ENCODE peak calls at places on chromosomes 6 and 20, in eight cellular contexts. One of them, this sample, is unnamed.

GRCh38 chr6:34104186-34104585 is 41.7 kb downstream of the GRM4 start:
- DNase-seq in lower lobe of right lung: no peak
- DNase-seq in IMR-90: no peak
- DNase-seq in breast epithelium: no peak
- DNase-seq in body of pancreas: no peak
- DNase-seq in AG10803: no peak
- DNase-seq in fibroblast of pulmonary artery: no peak
- DNase-seq in neural progenitor cell: no peak
- DNase-seq in this sample: no peak

GRCh38 chr20:4147319-4147718 is 132.0 kb upstream of the RNF24 start:
- DNase-seq in body of pancreas: no peak
- DNase-seq in lower lobe of right lung: no peak
- DNase-seq in AG10803: no peak
- DNase-seq in neural progenitor cell: no peak
- DNase-seq in fibroblast of pulmonary artery: no peak
- DNase-seq in IMR-90: no peak
- DNase-seq in breast epithelium: no peak
- DNase-seq in this sample: no peak

GRCh38 chr6:46990031-46990644 is 52.0 kb downstream of the ADGRF1 start:
- DNase-seq in IMR-90: no peak
- DNase-seq in AG10803: no peak
- DNase-seq in breast epithelium: no peak
- DNase-seq in neural progenitor cell: no peak
- DNase-seq in fibroblast of pulmonary artery: peak
- DNase-seq in body of pancreas: no peak
- DNase-seq in lower lobe of right lung: no peak
- DNase-seq in this sample: peak

GRCh38 chr20:10718671-10719070 is 44.9 kb upstream of the JAG1 start:
- DNase-seq in breast epithelium: no peak
- DNase-seq in lower lobe of right lung: no peak
- DNase-seq in fibroblast of pulmonary artery: no peak
- DNase-seq in AG10803: no peak
- DNase-seq in neural progenitor cell: no peak
- DNase-seq in IMR-90: no peak
- DNase-seq in body of pancreas: no peak
- DNase-seq in this sample: no peak

GRCh38 chr6:110233769-110234374 is 53.6 kb downstream of the CDC40 start:
- DNase-seq in IMR-90: peak
- DNase-seq in AG10803: peak
- DNase-seq in fibroblast of pulmonary artery: peak
- DNase-seq in breast epithelium: no peak
- DNase-seq in neural progenitor cell: no peak
- DNase-seq in body of pancreas: no peak
- DNase-seq in lower lobe of right lung: no peak
- DNase-seq in this sample: no peak

GRCh38 chr6:100415780-100416179 is 48.9 kb downstream of the SIM1 start:
- DNase-seq in neural progenitor cell: peak
- DNase-seq in AG10803: no peak
- DNase-seq in breast epithelium: no peak
- DNase-seq in IMR-90: no peak
- DNase-seq in body of pancreas: no peak
- DNase-seq in fibroblast of pulmonary artery: no peak
- DNase-seq in lower lobe of right lung: no peak
- DNase-seq in this sample: no peak

GRCh38 chr20:62149532-62150235 is 6.1 kb downstream of the SS18L1 start:
- DNase-seq in lower lobe of right lung: no peak
- DNase-seq in body of pancreas: no peak
- DNase-seq in fibroblast of pulmonary artery: peak
- DNase-seq in breast epithelium: peak
- DNase-seq in IMR-90: peak
- DNase-seq in AG10803: peak
- DNase-seq in neural progenitor cell: peak
- DNase-seq in this sample: no peak

GRCh38 chr6:132893772-132894490 is 79.6 kb downstream of the RPS12 start:
- DNase-seq in lower lobe of right lung: no peak
- DNase-seq in AG10803: no peak
- DNase-seq in IMR-90: peak
- DNase-seq in fibroblast of pulmonary artery: no peak
- DNase-seq in body of pancreas: no peak
- DNase-seq in breast epithelium: no peak
- DNase-seq in neural progenitor cell: no peak
- DNase-seq in this sample: no peak

GRCh38 chr20:58271596-58272460 is 37.7 kb upstream of the RAB22A start:
- DNase-seq in lower lobe of right lung: no peak
- DNase-seq in AG10803: no peak
- DNase-seq in body of pancreas: no peak
- DNase-seq in neural progenitor cell: no peak
- DNase-seq in breast epithelium: no peak
- DNase-seq in IMR-90: peak
- DNase-seq in fibroblast of pulmonary artery: no peak
- DNase-seq in this sample: no peak

GRCh38 chr6:167485186-167485978 is 160.5 kb downstream of the TTLL2 start:
- DNase-seq in IMR-90: no peak
- DNase-seq in breast epithelium: no peak
- DNase-seq in lower lobe of right lung: no peak
- DNase-seq in AG10803: no peak
- DNase-seq in body of pancreas: no peak
- DNase-seq in fibroblast of pulmonary artery: peak
- DNase-seq in neural progenitor cell: no peak
- DNase-seq in this sample: no peak

GRCh38 chr6:28659250-28659566 is 133.5 kb downstream of the GPX5 start:
- DNase-seq in IMR-90: no peak
- DNase-seq in lower lobe of right lung: no peak
- DNase-seq in AG10803: no peak
- DNase-seq in breast epithelium: no peak
- DNase-seq in body of pancreas: no peak
- DNase-seq in fibroblast of pulmonary artery: no peak
- DNase-seq in neural progenitor cell: no peak
- DNase-seq in this sample: no peak

GRCh38 chr6:130927305-130927704 is 100.1 kb downstream of the SMLR1 start:
- DNase-seq in lower lobe of right lung: no peak
- DNase-seq in breast epithelium: no peak
- DNase-seq in body of pancreas: no peak
- DNase-seq in IMR-90: no peak
- DNase-seq in AG10803: no peak
- DNase-seq in fibroblast of pulmonary artery: no peak
- DNase-seq in neural progenitor cell: peak
- DNase-seq in this sample: no peak

GRCh38 chr6:81237226-81237625 is 515.3 kb downstream of the TENT5A start:
- DNase-seq in fibroblast of pulmonary artery: no peak
- DNase-seq in lower lobe of right lung: no peak
- DNase-seq in AG10803: no peak
- DNase-seq in neural progenitor cell: no peak
- DNase-seq in IMR-90: no peak
- DNase-seq in body of pancreas: no peak
- DNase-seq in breast epithelium: no peak
- DNase-seq in this sample: no peak

GRCh38 chr20:48294196-48294595 is 508.9 kb upstream of the SULF2 start:
- DNase-seq in neural progenitor cell: no peak
- DNase-seq in breast epithelium: no peak
- DNase-seq in body of pancreas: no peak
- DNase-seq in lower lobe of right lung: no peak
- DNase-seq in fibroblast of pulmonary artery: peak
- DNase-seq in AG10803: peak
- DNase-seq in IMR-90: peak
- DNase-seq in this sample: no peak

GRCh38 chr20:5100684-5101347 is 18.9 kb downstream of the PCNA start:
- DNase-seq in fibroblast of pulmonary artery: peak
- DNase-seq in body of pancreas: peak
- DNase-seq in lower lobe of right lung: peak
- DNase-seq in IMR-90: peak
- DNase-seq in neural progenitor cell: peak
- DNase-seq in AG10803: peak
- DNase-seq in breast epithelium: peak
- DNase-seq in this sample: peak

GRCh38 chr6:27293436-27294152 is 18.5 kb downstream of the POM121L2 start:
- DNase-seq in fibroblast of pulmonary artery: peak
- DNase-seq in neural progenitor cell: peak
- DNase-seq in IMR-90: peak
- DNase-seq in AG10803: peak
- DNase-seq in body of pancreas: no peak
- DNase-seq in breast epithelium: no peak
- DNase-seq in lower lobe of right lung: no peak
- DNase-seq in this sample: peak

GRCh38 chr20:34798871-34799270 is 26.6 kb downstream of the NCOA6 start:
- DNase-seq in breast epithelium: no peak
- DNase-seq in body of pancreas: no peak
- DNase-seq in IMR-90: no peak
- DNase-seq in neural progenitor cell: no peak
- DNase-seq in fibroblast of pulmonary artery: no peak
- DNase-seq in AG10803: no peak
- DNase-seq in lower lobe of right lung: no peak
- DNase-seq in this sample: no peak

GRCh38 chr6:90159452-90159851 is 137.2 kb downstream of the BACH2 start:
- DNase-seq in AG10803: no peak
- DNase-seq in IMR-90: no peak
- DNase-seq in lower lobe of right lung: no peak
- DNase-seq in neural progenitor cell: no peak
- DNase-seq in body of pancreas: no peak
- DNase-seq in fibroblast of pulmonary artery: no peak
- DNase-seq in breast epithelium: no peak
- DNase-seq in this sample: no peak

GRCh38 chr6:26224940-26225847 is 138.0 kb downstream of the HFE start:
- DNase-seq in body of pancreas: no peak
- DNase-seq in fibroblast of pulmonary artery: peak
- DNase-seq in lower lobe of right lung: no peak
- DNase-seq in IMR-90: peak
- DNase-seq in AG10803: peak
- DNase-seq in breast epithelium: no peak
- DNase-seq in neural progenitor cell: peak
- DNase-seq in this sample: peak

GRCh38 chr20:63252157-63252780 is 2.0 kb downstream of the NKAIN4 start:
- DNase-seq in IMR-90: no peak
- DNase-seq in body of pancreas: no peak
- DNase-seq in neural progenitor cell: no peak
- DNase-seq in lower lobe of right lung: no peak
- DNase-seq in fibroblast of pulmonary artery: no peak
- DNase-seq in breast epithelium: no peak
- DNase-seq in AG10803: no peak
- DNase-seq in this sample: no peak

GRCh38 chr20:7723284-7723683 is 217.0 kb downstream of the HAO1 start:
- DNase-seq in body of pancreas: no peak
- DNase-seq in IMR-90: no peak
- DNase-seq in fibroblast of pulmonary artery: peak
- DNase-seq in AG10803: peak
- DNase-seq in breast epithelium: no peak
- DNase-seq in neural progenitor cell: no peak
- DNase-seq in lower lobe of right lung: no peak
- DNase-seq in this sample: no peak

GRCh38 chr6:137945149-137945498 is 78.1 kb downstream of the TNFAIP3 start:
- DNase-seq in fibroblast of pulmonary artery: no peak
- DNase-seq in IMR-90: no peak
- DNase-seq in breast epithelium: no peak
- DNase-seq in AG10803: no peak
- DNase-seq in lower lobe of right lung: no peak
- DNase-seq in body of pancreas: no peak
- DNase-seq in neural progenitor cell: no peak
- DNase-seq in this sample: no peak
- TF ChIP-seq CTCF in fibroblast of pulmonary artery: no peak
- TF ChIP-seq CTCF in IMR-90: no peak
- TF ChIP-seq CTCF in breast epithelium: no peak
- TF ChIP-seq CTCF in AG10803: no peak
- TF ChIP-seq CTCF in lower lobe of right lung: no peak
- TF ChIP-seq CTCF in body of pancreas: no peak
- TF ChIP-seq CTCF in neural progenitor cell: no peak
- TF ChIP-seq CTCF in this sample: no peak

DNA sequence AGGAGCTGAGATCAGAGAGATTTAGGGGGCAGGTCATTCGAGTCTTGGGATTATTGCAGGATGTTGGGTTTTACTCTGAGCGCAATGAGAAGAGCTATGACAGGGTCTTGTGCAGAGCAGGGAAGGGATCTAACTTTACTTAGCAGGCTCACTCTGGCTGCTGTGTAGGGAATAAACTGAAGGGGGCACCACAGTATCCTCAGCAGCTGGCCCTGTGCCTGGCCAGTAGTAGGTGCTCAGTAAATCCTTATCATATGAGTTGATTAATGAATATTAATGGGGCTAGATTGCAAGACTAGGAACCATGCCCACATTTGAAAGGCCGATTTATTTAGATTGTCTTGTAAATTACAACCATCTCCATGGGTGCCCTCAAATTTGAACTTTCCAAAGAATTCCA is 4.6 kb upstream of the MDGA1 start:
- DNase-seq in body of pancreas: no peak
- DNase-seq in breast epithelium: no peak
- DNase-seq in neural progenitor cell: no peak
- DNase-seq in IMR-90: no peak
- DNase-seq in fibroblast of pulmonary artery: no peak
- DNase-seq in lower lobe of right lung: no peak
- DNase-seq in AG10803: no peak
- DNase-seq in this sample: no peak
- TF ChIP-seq CTCF in body of pancreas: no peak
- TF ChIP-seq CTCF in breast epithelium: no peak
- TF ChIP-seq CTCF in neural progenitor cell: no peak
- TF ChIP-seq CTCF in IMR-90: peak
- TF ChIP-seq CTCF in fibroblast of pulmonary artery: peak
- TF ChIP-seq CTCF in lower lobe of right lung: no peak
- TF ChIP-seq CTCF in AG10803: no peak
- TF ChIP-seq CTCF in this sample: no peak

DNA sequence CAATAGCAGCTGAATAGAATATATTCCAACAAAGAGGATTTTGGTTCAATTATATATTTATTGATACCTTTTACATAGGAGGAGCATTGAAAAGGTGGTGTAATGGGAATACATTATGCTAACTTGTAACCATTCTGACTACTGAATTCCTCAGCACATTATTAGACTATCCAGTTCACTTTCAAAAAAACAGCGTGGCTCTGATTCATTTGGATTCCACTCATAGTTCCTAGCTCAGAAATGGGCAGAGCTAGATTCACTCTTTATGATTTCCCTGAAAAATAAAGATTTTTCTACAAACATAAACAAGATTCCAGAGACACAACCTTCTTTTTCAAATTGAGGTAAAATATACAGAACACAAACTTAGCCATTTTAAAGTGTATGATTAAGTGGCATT is 9.2 kb upstream of the TRERF1 start:
- DNase-seq in body of pancreas: no peak
- DNase-seq in breast epithelium: no peak
- DNase-seq in IMR-90: peak
- DNase-seq in neural progenitor cell: no peak
- DNase-seq in lower lobe of right lung: no peak
- DNase-seq in fibroblast of pulmonary artery: no peak
- DNase-seq in AG10803: no peak
- DNase-seq in this sample: no peak
- TF ChIP-seq CTCF in body of pancreas: no peak
- TF ChIP-seq CTCF in breast epithelium: no peak
- TF ChIP-seq CTCF in IMR-90: no peak
- TF ChIP-seq CTCF in neural progenitor cell: no peak
- TF ChIP-seq CTCF in lower lobe of right lung: no peak
- TF ChIP-seq CTCF in fibroblast of pulmonary artery: no peak
- TF ChIP-seq CTCF in AG10803: no peak
- TF ChIP-seq CTCF in this sample: no peak

DNA sequence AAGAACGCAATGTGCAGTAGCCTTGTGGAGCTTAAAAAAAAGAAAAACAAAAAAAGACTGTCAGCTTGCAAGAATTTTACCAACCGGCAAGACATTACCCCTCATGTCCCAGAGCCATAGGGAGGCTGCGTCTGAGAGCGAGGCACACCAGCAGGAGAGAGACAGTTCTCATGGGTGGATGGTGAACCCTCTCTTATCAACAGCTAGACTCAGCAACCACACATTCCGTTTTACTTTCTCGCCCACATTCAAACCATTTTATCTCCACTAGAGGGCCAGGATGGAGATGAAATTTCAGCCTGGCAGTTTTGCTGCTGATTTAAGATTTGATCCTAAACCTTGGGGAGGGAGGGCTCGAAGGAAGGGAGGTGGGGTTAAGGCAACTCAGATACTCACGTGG is 247.0 kb downstream of the ATXN1 start:
- DNase-seq in IMR-90: peak
- DNase-seq in lower lobe of right lung: no peak
- DNase-seq in body of pancreas: no peak
- DNase-seq in fibroblast of pulmonary artery: peak
- DNase-seq in AG10803: peak
- DNase-seq in neural progenitor cell: peak
- DNase-seq in breast epithelium: no peak
- DNase-seq in this sample: no peak
- TF ChIP-seq CTCF in IMR-90: peak
- TF ChIP-seq CTCF in lower lobe of right lung: peak
- TF ChIP-seq CTCF in body of pancreas: peak
- TF ChIP-seq CTCF in fibroblast of pulmonary artery: peak
- TF ChIP-seq CTCF in AG10803: peak
- TF ChIP-seq CTCF in neural progenitor cell: peak
- TF ChIP-seq CTCF in breast epithelium: peak
- TF ChIP-seq CTCF in this sample: peak